ENCODE peak calls at places on chromosomes 11 and 22, in seven cellular contexts. X, V, W, T, N, Z and S are unnamed samples.

GRCh38 chr22:18975434-18976196 is 39.5 kb upstream of the PRODH start:
- DNase-seq in W (no peak), T (peak; percentile 30), Z (no peak), N (no peak), X (no peak), V (no peak), S (no peak)

GRCh38 chr11:118010738-118011461 is 24.7 kb downstream of the IL10RA start:
- DNase-seq in T (peak; percentile 84), X (no peak), N (no peak), Z (no peak), W (peak; percentile 88), V (no peak), S (no peak)

GRCh38 chr11:130454495-130455262 is 6.2 kb downstream of the ADAMTS15 start:
- DNase-seq in X (no peak), T (no peak), N (no peak), W (no peak), Z (no peak), V (no peak), S (no peak)

GRCh38 chr11:84969103-84969502 is 658.0 kb downstream of the DLG2 start:
- DNase-seq in Z (no peak), T (no peak), W (no peak), N (no peak), V (no peak), X (no peak), S (no peak)

GRCh38 chr11:22193348-22194051 is 615 bp downstream of the ANO5 start:
- DNase-seq in Z (peak; percentile 30), T (peak; percentile 48), N (no peak), V (no peak), W (peak; percentile 31), X (no peak), S (peak; percentile 27)

GRCh38 chr22:37051629-37052385 is at the start of gene KCTD17:
- DNase-seq in N (peak; percentile 24), W (peak; percentile 79), Z (peak; percentile 77), T (peak; percentile 79), V (no peak), X (peak; percentile 58), S (peak; percentile 79)

GRCh38 chr11:134071766-134072403 is 3.0 kb downstream of the JAM3 start:
- DNase-seq in V (no peak), T (no peak), W (no peak), N (no peak), X (no peak), Z (no peak), S (no peak)

GRCh38 chr22:49966041-49966715 is 5.6 kb downstream of the PIM3 start:
- DNase-seq in X (no peak), V (no peak), N (no peak), T (no peak), Z (no peak), W (peak; percentile 43), S (no peak)

GRCh38 chr11:123033895-123034294 is 28.0 kb downstream of the HSPA8 start:
- DNase-seq in T (no peak), N (no peak), Z (peak; percentile 27), V (no peak), W (no peak), X (no peak), S (no peak)

GRCh38 chr22:26777402-26777801 is 120.0 kb downstream of the MIAT start:
- DNase-seq in Z (no peak), T (no peak), X (peak; percentile 5), W (no peak), V (no peak), N (no peak), S (no peak)

DNA sequence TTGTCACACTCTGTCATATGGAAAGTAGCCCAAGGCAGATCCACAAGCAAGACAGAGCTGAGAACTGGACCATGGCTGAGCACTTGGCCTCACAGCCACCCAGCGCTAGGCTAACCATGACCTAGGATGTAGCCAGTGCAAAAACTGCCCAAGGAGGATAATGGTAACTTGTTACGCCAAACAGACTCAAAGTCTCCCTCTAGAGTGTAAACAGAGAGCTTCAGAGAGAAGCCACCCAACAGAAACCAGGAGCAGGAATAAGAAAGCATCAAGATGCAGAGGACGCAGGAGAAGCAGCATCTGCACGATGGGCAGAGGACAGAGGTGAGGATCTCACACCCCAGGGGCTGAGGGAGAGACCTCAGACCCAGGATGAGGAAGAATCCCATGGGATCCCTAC is 97.9 kb downstream of the RCN1 start:
- DNase-seq in N (no peak), Z (no peak), V (no peak), X (no peak), T (no peak), W (no peak), S (no peak)
- TF ChIP-seq CTCF in N (peak; percentile 40), Z (no peak), V (peak; percentile 28), X (peak; percentile 41), T (no peak), W (no peak), S (no peak)

GRCh38 chr11:114400222-114400973 is at the start of the genes C11orf71 and RBM7:
- DNase-seq in X (peak; percentile 100), Z (peak; percentile 76), N (peak; percentile 95), W (peak; percentile 99), T (peak; percentile 99), V (peak; percentile 98), S (peak; percentile 90)
- TF ChIP-seq CTCF in X (peak; percentile 17), Z (no peak), N (no peak), W (no peak), T (peak; percentile 11), V (peak; percentile 19), S (no peak)

DNA sequence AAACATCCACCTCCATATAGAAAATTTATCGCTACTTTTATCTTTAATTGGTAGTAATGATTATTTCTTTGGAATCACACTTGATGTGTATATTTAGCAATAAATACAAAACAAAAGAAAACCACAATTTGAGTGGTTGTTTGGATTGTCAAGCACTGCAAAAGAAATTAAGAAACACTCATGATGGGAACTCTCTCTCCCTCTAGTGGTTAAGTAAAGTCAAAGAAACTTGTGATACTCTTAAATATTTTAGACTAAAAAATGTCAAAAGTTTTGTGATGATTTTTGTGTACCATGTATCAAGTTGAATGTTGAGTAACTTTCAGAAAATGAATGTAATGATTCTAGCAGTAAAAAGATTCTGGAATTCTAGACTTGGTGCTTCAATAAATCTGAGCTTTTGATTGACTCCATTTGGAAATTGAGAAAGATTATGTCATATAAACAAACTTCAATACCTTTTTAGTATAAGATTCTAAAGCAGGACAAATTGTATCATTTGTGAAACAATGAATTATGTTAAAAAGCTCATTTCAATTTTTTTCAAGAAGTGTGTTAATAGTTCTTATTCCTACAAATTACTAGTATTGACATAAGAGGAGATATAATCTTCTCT is 20.8 kb downstream of the MUC15 start:
- DNase-seq in V (no peak), X (peak; percentile 12), W (no peak), N (no peak), Z (no peak), T (no peak), S (no peak)
- TF ChIP-seq CTCF in V (peak; percentile 58), X (peak; percentile 59), W (peak; percentile 41), N (peak; percentile 21), Z (peak; percentile 39), T (peak; percentile 36), S (peak; percentile 10)

GRCh38 chr11:83007909-83008580 is 63.7 kb downstream of the RAB30 start:
- DNase-seq in V (no peak), X (no peak), N (no peak), Z (no peak), T (peak; percentile 55), W (peak; percentile 37), S (peak; percentile 6)

GRCh38 chr11:83012168-83013067 is 59.3 kb downstream of the RAB30 start:
- DNase-seq in X (no peak), V (peak; percentile 30), N (no peak), T (no peak), W (no peak), Z (no peak), S (no peak)

GRCh38 chr11:83008581-83008923 is 63.1 kb downstream of the RAB30 start:
- DNase-seq in X (no peak), N (no peak), V (no peak), Z (no peak), W (no peak), T (no peak), S (no peak)

GRCh38 chr11:83011333-83012167 is 60.1 kb downstream of the RAB30 start:
- DNase-seq in X (no peak), W (no peak), V (no peak), Z (no peak), N (no peak), T (no peak), S (no peak)

DNA sequence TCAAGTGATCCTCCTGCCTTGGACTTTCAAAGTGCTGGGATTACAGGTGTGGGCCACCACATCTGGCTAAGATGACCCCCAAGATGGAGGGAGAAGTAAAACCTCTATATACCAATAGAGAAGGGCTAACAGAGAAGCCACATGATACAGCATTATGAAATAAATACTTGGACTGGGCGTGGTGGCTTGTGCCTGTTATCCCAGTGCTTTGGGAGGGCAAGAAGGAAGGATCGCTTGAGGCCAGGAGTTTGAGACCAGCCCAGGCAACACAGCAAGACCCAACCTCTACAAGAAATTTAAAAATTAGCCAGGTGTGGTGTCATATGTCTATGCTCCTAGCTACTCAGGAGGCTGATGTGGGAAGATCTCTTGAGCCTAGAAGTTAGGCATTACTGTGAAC is 61.7 kb downstream of the RAB30 start:
- DNase-seq in N (no peak), T (no peak), X (no peak), Z (no peak), W (no peak), V (no peak), S (no peak)
- TF ChIP-seq CTCF in N (no peak), T (no peak), X (no peak), Z (no peak), W (no peak), V (no peak), S (no peak)

GRCh38 chr22:39808087-39808486 is 85.5 kb downstream of the ENTHD1 start:
- DNase-seq in W (no peak), V (no peak), T (no peak), Z (peak; percentile 5), N (peak; percentile 31), X (peak; percentile 41), S (peak; percentile 56)
- TF ChIP-seq CTCF in W (no peak), V (peak; percentile 72), T (peak; percentile 31), Z (no peak), N (peak; percentile 70), X (peak; percentile 62), S (peak; percentile 29)

GRCh38 chr11:62588966-62589637 is 2.2 kb downstream of the TUT1 start:
- DNase-seq in Z (no peak), V (no peak), W (no peak), X (peak; percentile 39), N (no peak), T (no peak), S (no peak)
- TF ChIP-seq CTCF in Z (peak; percentile 25), V (peak; percentile 69), W (no peak), X (peak; percentile 59), N (peak; percentile 39), T (no peak), S (peak; percentile 16)

GRCh38 chr11:102967497-102967896 is 12.0 kb upstream of the MMP13 start:
- DNase-seq in V (no peak), N (no peak), W (no peak), T (no peak), X (no peak), Z (no peak), S (no peak)

GRCh38 chr11:102974552-102975280 is 19.2 kb upstream of the MMP13 start:
- DNase-seq in T (no peak), X (peak; percentile 93), N (no peak), W (peak; percentile 33), V (peak; percentile 87), Z (no peak), S (peak; percentile 17)

GRCh38 chr11:102966011-102966410 is 10.5 kb upstream of the MMP13 start:
- DNase-seq in T (no peak), Z (no peak), W (no peak), X (peak; percentile 77), V (peak; percentile 47), N (no peak), S (no peak)

GRCh38 chr11:102971766-102972165 is 16.2 kb upstream of the MMP13 start:
- DNase-seq in W (no peak), V (no peak), X (no peak), T (no peak), N (no peak), Z (no peak), S (no peak)
- TF ChIP-seq CTCF in W (no peak), V (no peak), X (no peak), T (no peak), N (no peak), Z (no peak), S (no peak)